ENCODE peak calls at places on chromosome 13, in seven cellular contexts. O is suprapubic skin, S is transverse colon, B is endothelial cell of umbilical vein, I is HCT116, C is stomach, H is upper lobe of left lung. X is an unnamed sample. For H3K4me1, the result is how much of the 10 kb centered on the place peaks cover.

GRCh38 chr13:40576369-40576768 is 90.1 kb downstream of the FOXO1 start:
- DNase-seq in O (no peak), S (no peak), B (no peak), I (no peak), C (no peak), H (no peak), X (no peak)

GRCh38 chr13:114057131-114058050 is 75.0 kb downstream of the RASA3 start:
- DNase-seq in O (no peak), S (no peak), B (peak), I (no peak), C (no peak), H (no peak), X (no peak)

GRCh38 chr13:95552539-95553270 is at the start of gene CLDN10:
- DNase-seq in O (no peak), S (no peak), B (no peak), I (no peak), C (no peak), H (peak), X (no peak)

GRCh38 chr13:39561971-39562370 is 41.0 kb downstream of the LHFPL6 start:
- DNase-seq in O (no peak), S (no peak), B (no peak), I (no peak), C (no peak), H (no peak), X (no peak)

GRCh38 chr13:75384881-75385707 is 96.9 kb downstream of the TBC1D4 start:
- DNase-seq in O (no peak), S (no peak), B (no peak), I (no peak), C (no peak), H (no peak), X (no peak)

GRCh38 chr13:41691276-41691675 is 233.9 kb downstream of the RGCC start:
- DNase-seq in O (no peak), S (no peak), B (no peak), I (no peak), C (no peak), H (no peak), X (no peak)

GRCh38 chr13:75489502-75490263 is 7.7 kb upstream of the TBC1D4 start:
- DNase-seq in O (no peak), S (peak), B (no peak), I (no peak), C (peak), H (peak), X (no peak)

GRCh38 chr13:86567119-86567518 is 767.9 kb upstream of the SLITRK6 start:
- DNase-seq in O (no peak), S (no peak), B (no peak), I (no peak), C (no peak), H (no peak), X (no peak)

GRCh38 chr13:114259974-114260373 is 21.4 kb upstream of the UPF3A start:
- DNase-seq in O (no peak), S (peak), B (no peak), I (no peak), C (no peak), H (no peak), X (no peak)

GRCh38 chr13:63490149-63490548 is 2074.5 kb upstream of the PCDH20 start:
- DNase-seq in O (no peak), S (no peak), B (no peak), I (no peak), C (no peak), H (no peak), X (no peak)

GRCh38 chr13:41150058-41150457 is 17.5 kb upstream of the KBTBD6 start:
- DNase-seq in O (no peak), S (no peak), B (no peak), I (no peak), C (no peak), H (no peak), X (no peak)

GRCh38 chr13:24128962-24129361 is 31.6 kb upstream of the SPATA13 start:
- DNase-seq in O (no peak), S (no peak), B (no peak), I (no peak), C (no peak), H (no peak), X (no peak)

GRCh38 chr13:53442979-53443378 is 414.4 kb downstream of the OLFM4 start:
- DNase-seq in O (no peak), S (no peak), B (no peak), I (no peak), C (no peak), H (no peak), X (no peak)

DNA sequence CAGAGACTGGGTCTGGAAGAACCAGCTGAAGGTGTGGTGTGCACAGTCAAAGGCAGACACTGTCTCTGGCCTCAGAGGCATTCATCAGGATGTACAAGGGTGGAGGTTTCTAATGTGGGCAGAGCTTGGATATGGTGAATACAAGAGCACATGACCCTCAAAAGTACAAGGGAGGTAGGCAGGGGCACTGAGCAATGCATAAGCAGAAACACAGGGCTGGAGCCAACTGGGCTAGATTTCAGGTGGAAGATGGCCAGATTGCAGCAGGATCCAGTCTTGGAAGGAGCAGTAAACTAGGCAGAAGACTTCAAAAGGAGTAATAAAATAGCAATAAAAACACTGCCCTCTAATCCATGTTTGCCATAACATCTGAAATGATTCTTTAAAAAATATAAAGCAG is 417.1 kb downstream of the OLFM4 start:
- DNase-seq in O (no peak), S (peak), B (no peak), I (no peak), C (no peak), H (no peak), X (no peak)
- H3K27ac ChIP-seq in O (no peak), S (no peak), B (no peak), I (no peak), C (no peak), H (no peak), X (no peak)

GRCh38 chr13:112760931-112761330 is 71.1 kb downstream of the ATP11A start:
- DNase-seq in O (no peak), S (no peak), B (no peak), I (no peak), C (no peak), H (no peak), X (no peak)
- TF ChIP-seq POLR2AphosphoS5 in O (no peak), S (no peak), B (no peak), I (no peak), C (no peak), H (no peak), X (no peak)

GRCh38 chr13:99218969-99219368 is 18.3 kb downstream of the UBAC2 start:
- DNase-seq in O (no peak), S (peak), B (no peak), I (no peak), C (no peak), H (no peak), X (no peak)
- H3K4me1 ChIP-seq in O (half or more), S (under half), B (under half), I (under half), C (under half), H (under half), X (under half)

DNA sequence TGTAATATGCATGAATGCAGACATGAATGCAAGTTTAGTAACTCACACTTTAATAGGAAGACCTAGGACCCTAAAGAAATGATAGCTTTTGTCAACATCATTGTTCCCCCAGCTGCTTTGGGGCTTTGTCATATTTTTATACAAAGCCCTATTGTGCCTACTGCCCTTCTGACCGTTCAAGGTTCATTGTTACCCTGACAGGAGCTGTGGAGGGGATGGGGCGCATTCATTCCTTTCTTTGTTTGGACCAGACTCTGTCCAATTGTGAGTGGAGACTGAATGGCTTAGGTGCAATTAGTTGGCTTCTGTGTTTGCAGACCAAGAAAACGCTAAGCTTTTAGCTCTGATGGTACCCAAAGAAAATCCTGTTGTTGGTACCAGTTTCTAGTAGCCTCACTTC is 133.7 kb upstream of the TMTC4 start:
- DNase-seq in O (no peak), S (no peak), B (no peak), I (no peak), C (no peak), H (no peak), X (no peak)
- H3K27ac ChIP-seq in O (no peak), S (no peak), B (no peak), I (no peak), C (no peak), H (no peak), X (no peak)

DNA sequence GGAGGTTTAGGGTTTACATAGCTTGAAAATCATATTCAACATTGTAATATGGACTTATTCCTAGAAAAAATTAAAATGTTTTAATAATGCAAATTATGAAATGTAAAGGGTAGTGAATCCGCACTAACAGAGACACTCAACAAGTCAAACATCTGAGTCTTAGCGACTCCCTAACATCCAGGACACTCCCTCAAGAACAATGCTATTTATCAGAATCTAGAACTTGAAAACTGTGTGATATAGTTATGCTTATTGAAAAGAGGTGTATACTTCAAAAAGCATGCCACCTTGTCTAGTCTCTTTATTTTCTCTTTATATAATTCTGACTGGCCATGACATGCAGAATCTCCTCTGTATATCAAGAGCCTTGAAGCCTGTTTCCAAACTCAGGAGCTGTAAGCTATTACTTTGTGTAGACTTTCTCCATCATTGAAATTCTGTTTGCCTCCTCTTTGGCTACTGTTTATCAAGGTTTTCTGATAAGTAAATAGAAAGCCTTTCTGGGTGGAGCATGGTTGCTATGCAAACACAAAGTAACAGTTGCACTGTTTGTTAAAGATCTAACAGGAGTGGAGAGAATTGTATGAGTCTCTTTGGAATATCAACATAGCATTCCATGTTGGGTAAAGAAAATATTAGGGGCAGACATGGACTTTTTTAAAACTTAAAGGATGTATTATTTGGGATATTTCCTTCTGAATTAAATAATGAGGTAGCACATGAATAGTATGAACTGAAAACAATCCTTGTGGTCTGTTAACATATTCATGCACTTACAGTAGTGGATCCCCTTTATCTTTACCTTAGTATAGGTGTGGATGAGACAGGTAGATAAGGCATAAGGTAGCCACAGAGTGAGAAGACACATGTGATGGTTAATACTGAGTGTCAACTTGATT is 56.4 kb upstream of the MBNL2 start:
- DNase-seq in O (no peak), S (no peak), B (no peak), I (no peak), C (no peak), H (no peak), X (no peak)
- TF ChIP-seq POLR2AphosphoS5 in O (no peak), S (no peak), B (no peak), I (no peak), C (no peak), H (no peak), X (no peak)

DNA sequence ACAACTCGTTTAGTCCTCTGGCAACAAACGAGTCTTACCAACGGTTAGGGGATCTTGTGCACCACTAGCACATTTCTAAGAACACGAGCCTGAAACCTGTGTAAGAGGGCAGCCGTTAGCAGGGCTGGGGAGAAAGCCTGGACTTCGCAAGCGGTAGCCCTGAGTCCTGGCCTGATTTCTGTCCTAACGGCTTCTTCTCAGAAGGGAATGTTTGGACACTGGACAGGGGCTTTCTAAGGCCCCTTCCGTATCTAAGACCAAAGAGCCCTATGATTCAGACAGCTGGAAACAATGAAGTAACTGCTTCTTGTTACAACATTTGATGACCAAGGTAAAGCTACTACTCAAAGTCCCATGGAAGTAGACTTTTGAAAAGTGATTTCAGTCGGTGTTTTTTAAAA is 2.2 kb downstream of the ANKRD10 start:
- DNase-seq in O (no peak), S (no peak), B (peak), I (no peak), C (no peak), H (no peak), X (no peak)
- H3K4me1 ChIP-seq in O (half or more), S (under half), B (under half), I (half or more), C (under half), H (half or more), X (under half)